ENCODE peak calls at places on chromosomes 1 and 21, in eight cellular contexts. N, O, P, W, H, V, F and B are unnamed samples.

GRCh38 chr21:27400045-27400444 is 433.2 kb upstream of the ADAMTS5 start:
- DNase-seq in N (no peak), O (no peak), P (no peak), W (no peak), H (no peak), V (no peak), F (no peak), B (no peak)

GRCh38 chr1:246597340-246597739 is 31.1 kb downstream of the CNST start:
- DNase-seq in N (no peak), O (no peak), P (peak; percentile 82), W (no peak), H (peak; percentile 85), V (peak; percentile 75), F (no peak), B (no peak)

GRCh38 chr1:116909511-116910378 is at the start of gene PTGFRN:
- DNase-seq in N (no peak), O (peak; percentile 54), P (no peak), W (peak; percentile 44), H (peak; percentile 65), V (no peak), F (no peak), B (no peak)

GRCh38 chr1:11067716-11068495 is 8.1 kb upstream of the SRM start:
- DNase-seq in N (no peak), O (no peak), P (no peak), W (no peak), H (no peak), V (no peak), F (no peak), B (no peak)

GRCh38 chr1:171441278-171441677 is 44.1 kb upstream of the PRRC2C start:
- DNase-seq in N (no peak), O (no peak), P (peak; percentile 76), W (no peak), H (peak; percentile 86), V (peak; percentile 61), F (no peak), B (peak; percentile 91)

GRCh38 chr21:21163904-21164303 is 165.7 kb downstream of the NCAM2 start:
- DNase-seq in N (peak; percentile 3), O (peak; percentile 47), P (peak; percentile 61), W (peak; percentile 19), H (peak; percentile 72), V (peak; percentile 12), F (no peak), B (peak; percentile 34)

GRCh38 chr1:111442457-111442856 is 6.6 kb downstream of the WDR77 start:
- DNase-seq in N (no peak), O (no peak), P (no peak), W (no peak), H (no peak), V (no peak), F (no peak), B (no peak)

GRCh38 chr1:155966750-155967149 is 11.6 kb downstream of the ARHGEF2 start:
- DNase-seq in N (no peak), O (no peak), P (no peak), W (no peak), H (no peak), V (no peak), F (no peak), B (no peak)

GRCh38 chr1:64320470-64320869 is 117.0 kb downstream of the UBE2U start:
- DNase-seq in N (no peak), O (no peak), P (no peak), W (no peak), H (peak; percentile 79), V (peak; percentile 52), F (no peak), B (peak; percentile 28)

GRCh38 chr1:168737446-168737845 is 8.4 kb upstream of the DPT start:
- DNase-seq in N (no peak), O (no peak), P (no peak), W (no peak), H (no peak), V (no peak), F (no peak), B (no peak)